ENCODE peak calls at places on chromosome 1, in four cellular contexts. One of them, this sample, is unnamed.

GRCh38 chr1:109986054-109986444 is 1.5 kb downstream of the AHCYL1 start:
- DNase-seq in fibroblast of pulmonary artery: no peak
- DNase-seq in coronary artery: no peak
- DNase-seq in GM12864: no peak
- DNase-seq in this sample: no peak

GRCh38 chr1:20836230-20836629 is 49.1 kb upstream of the HP1BP3 start:
- DNase-seq in fibroblast of pulmonary artery: no peak
- DNase-seq in coronary artery: no peak
- DNase-seq in GM12864: no peak
- DNase-seq in this sample: no peak

GRCh38 chr1:200372095-200372884 is 37.5 kb downstream of the ZNF281 start:
- DNase-seq in fibroblast of pulmonary artery: peak
- DNase-seq in coronary artery: no peak
- DNase-seq in GM12864: no peak
- DNase-seq in this sample: no peak

GRCh38 chr1:87816646-87817045 is 488.0 kb downstream of the LMO4 start:
- DNase-seq in fibroblast of pulmonary artery: no peak
- DNase-seq in coronary artery: no peak
- DNase-seq in GM12864: no peak
- DNase-seq in this sample: no peak

GRCh38 chr1:162928141-162928540 is 67.2 kb upstream of the CCDC190 start:
- DNase-seq in fibroblast of pulmonary artery: no peak
- DNase-seq in coronary artery: no peak
- DNase-seq in GM12864: no peak
- DNase-seq in this sample: no peak

GRCh38 chr1:65948609-65949229 is 156.0 kb downstream of the PDE4B start:
- DNase-seq in fibroblast of pulmonary artery: peak
- DNase-seq in coronary artery: no peak
- DNase-seq in GM12864: no peak
- DNase-seq in this sample: no peak

GRCh38 chr1:5704785-5705514 is 287.3 kb downstream of the NPHP4 start:
- DNase-seq in fibroblast of pulmonary artery: no peak
- DNase-seq in coronary artery: no peak
- DNase-seq in GM12864: no peak
- DNase-seq in this sample: no peak

GRCh38 chr1:209008586-209008985 is 574.9 kb upstream of the CAMK1G start:
- DNase-seq in fibroblast of pulmonary artery: no peak
- DNase-seq in coronary artery: no peak
- DNase-seq in GM12864: no peak
- DNase-seq in this sample: no peak

GRCh38 chr1:91523462-91523861 is 22.8 kb downstream of the CDC7 start:
- DNase-seq in fibroblast of pulmonary artery: peak
- DNase-seq in coronary artery: no peak
- DNase-seq in GM12864: no peak
- DNase-seq in this sample: no peak

GRCh38 chr1:215444715-215445414 is 122.2 kb upstream of the KCTD3 start:
- DNase-seq in fibroblast of pulmonary artery: no peak
- DNase-seq in coronary artery: no peak
- DNase-seq in GM12864: no peak
- DNase-seq in this sample: no peak

GRCh38 chr1:228989992-228990827 is 254.9 kb downstream of the RHOU start:
- DNase-seq in fibroblast of pulmonary artery: peak
- DNase-seq in coronary artery: peak
- DNase-seq in GM12864: no peak
- DNase-seq in this sample: no peak

GRCh38 chr1:58304584-58304983 is 241.9 kb downstream of the OMA1 start:
- DNase-seq in fibroblast of pulmonary artery: no peak
- DNase-seq in coronary artery: no peak
- DNase-seq in GM12864: no peak
- DNase-seq in this sample: no peak

GRCh38 chr1:154767315-154768240 is 102.5 kb downstream of the KCNN3 start:
- DNase-seq in fibroblast of pulmonary artery: peak
- DNase-seq in coronary artery: no peak
- DNase-seq in GM12864: no peak
- DNase-seq in this sample: no peak

DNA sequence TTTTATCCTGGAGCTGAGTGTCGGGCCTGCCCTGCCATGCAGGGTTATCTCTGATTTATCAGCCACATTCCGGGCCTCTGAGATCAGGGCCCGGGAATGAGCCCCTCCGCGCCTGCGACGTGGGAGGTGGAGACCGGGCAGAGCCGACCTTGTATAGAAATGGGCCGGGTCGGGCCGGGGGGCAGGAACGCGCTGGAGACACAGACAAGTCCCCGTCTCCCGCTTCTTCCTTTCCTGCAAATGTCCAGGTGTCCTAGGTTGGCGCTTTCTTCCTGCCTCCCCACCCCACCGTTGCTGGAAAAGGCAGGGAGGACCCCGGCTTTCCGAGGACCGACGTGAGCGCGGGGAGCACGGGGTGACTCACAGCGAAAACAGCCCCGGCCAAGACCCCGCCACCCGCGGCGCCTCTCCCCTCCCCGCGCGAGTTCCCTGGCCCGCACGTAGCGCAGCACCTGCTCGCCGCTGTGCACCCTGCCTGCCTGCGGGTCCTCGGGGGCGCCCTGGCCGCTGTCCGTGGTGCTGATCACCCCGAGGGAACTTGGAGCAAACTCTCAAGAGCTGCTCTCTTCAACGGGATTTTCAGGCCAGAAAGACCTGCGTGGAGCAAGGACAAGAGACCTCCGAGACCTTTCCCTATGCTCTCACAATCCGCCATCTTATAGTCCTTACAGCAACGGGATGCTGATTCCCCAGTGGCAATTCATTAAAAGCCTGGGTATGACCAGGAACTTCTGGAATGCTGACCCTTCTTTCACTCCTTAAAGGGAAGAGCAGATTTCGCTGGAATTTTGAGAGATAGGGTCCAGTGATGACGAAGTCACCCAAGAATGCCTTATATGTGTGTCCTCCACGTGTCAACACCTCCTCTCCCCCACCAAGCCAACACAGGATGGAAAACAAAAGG is 475 bp upstream of the NPPB start:
- DNase-seq in fibroblast of pulmonary artery: peak
- DNase-seq in coronary artery: no peak
- DNase-seq in GM12864: no peak
- DNase-seq in this sample: peak
- TF ChIP-seq CTCF in fibroblast of pulmonary artery: peak
- TF ChIP-seq CTCF in coronary artery: no peak
- TF ChIP-seq CTCF in GM12864: peak
- TF ChIP-seq CTCF in this sample: peak

DNA sequence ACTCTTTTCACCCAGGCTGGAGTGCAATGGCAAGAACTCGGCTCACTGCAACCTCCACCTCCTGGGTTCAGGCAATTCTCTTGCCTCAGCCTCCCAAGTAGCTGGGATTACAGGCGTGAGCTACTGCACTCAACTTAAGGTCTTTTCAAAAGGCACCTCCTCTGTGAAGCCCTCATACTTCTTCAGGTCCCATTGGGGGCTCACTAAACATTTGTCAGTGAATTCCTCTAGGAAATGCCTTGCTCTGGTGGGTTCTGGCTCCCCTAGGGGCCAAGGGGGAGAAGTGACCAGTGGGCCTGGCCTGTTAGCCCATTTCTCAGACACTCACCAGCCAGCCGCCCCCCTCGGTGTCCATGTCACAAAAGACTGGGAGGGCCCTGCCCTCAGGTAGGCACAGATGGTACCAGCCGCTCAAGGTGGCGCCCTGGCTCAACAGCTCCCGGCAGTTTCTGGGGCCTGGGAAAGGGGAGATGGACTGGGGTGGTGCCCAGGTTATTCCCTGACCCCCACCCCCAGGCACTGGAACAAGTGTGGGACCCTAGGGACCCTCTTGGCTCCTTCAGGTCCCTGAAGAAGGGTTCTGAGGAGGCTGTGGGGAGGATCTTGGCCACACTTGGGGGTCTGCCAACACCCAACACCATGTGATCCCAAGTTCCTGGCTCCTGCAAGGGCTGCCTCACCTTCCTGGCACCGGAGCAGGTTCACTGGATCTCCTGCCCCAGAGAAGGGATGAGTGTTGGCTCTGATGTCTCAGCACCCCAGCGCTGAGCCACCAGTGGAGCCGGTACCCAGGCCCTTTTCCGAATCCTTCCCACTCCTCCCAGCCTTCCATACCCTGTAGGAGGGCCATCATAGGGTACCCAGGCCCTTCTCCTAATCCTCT is 1.6 kb downstream of the FCN3 start:
- DNase-seq in fibroblast of pulmonary artery: no peak
- DNase-seq in coronary artery: no peak
- DNase-seq in GM12864: no peak
- DNase-seq in this sample: no peak
- TF ChIP-seq CTCF in fibroblast of pulmonary artery: peak
- TF ChIP-seq CTCF in coronary artery: no peak
- TF ChIP-seq CTCF in GM12864: peak
- TF ChIP-seq CTCF in this sample: peak

DNA sequence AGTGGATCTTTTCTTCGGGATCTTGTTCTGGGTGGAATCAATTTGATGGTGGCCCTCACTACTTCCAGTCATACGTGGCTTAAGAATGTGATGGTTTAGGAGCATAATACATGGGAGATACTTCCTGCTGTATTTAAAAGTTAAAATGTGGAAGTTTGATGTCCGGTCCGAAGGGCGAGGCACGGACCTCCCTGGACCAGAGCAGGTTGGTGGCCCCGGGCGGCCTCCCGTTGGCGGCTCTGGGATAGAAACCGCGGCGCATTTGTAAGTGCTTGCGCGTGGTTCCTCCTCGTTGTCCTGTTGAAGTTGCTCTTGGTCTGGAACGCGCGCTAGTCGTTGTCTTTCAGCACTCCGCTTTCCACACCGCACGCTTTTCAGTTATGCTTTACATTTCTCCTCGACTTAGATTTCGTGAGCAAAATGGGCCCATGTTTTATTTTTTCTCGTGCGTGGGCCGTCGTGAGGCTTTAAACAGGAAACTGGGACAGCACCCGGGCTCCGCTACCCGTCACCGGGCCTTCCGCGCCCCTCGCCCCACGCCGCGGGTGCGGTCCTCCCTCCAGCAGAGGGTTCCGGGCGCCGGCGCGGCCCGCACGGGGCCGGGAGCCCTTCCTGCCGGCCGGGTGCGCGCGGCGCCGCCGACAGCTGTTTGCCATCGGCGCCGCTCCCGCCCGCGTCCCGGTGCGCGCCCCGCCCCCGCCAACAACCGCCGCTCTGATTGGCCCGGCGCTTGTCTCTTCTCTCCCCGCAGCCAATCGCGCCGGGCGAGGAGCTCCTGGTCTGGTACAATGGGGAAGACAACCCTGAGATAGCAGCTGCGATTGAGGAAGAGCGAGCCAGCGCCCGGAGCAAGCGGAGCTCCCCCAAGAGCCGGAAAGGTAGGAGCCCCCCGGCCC is 48.9 kb downstream of the PRDM2 start:
- DNase-seq in fibroblast of pulmonary artery: peak
- DNase-seq in coronary artery: peak
- DNase-seq in GM12864: peak
- DNase-seq in this sample: peak
- TF ChIP-seq CTCF in fibroblast of pulmonary artery: no peak
- TF ChIP-seq CTCF in coronary artery: no peak
- TF ChIP-seq CTCF in GM12864: no peak
- TF ChIP-seq CTCF in this sample: peak

DNA sequence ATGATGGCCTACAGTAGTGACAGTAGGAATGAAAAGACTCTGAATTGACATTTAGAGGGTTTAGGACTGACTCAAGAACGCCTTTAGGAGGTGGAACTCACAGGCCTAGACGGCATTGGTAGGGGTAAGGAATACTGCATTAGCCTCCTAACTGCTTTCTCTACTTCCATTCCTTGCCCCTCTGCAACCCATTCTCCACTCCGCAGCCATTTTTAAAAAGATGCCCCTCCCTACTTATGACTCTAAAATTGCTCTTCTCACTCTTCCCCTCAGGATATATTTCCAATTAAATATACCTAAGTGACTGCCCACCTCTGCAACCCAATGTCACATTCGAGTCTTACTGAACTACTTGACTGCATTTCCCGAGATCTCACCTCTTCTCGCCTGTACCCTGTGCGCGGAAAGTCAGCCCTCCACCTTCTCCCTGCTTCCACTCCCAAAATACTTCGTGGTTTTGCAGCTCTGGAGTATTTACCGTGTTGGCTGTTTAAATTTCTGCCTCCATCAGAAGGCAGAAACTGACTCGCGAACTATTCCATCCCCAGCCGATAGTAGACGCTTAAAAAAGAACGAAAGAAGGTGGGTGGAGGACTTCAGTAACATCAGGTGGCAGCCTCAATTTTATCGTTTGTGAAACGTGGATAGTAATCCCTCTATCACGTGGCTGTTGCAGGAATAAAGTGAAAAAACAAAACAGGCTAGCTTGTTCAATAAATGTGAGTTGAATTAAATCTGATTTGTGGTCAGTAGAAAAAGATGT is 1.1 kb upstream of the YBX1 start:
- DNase-seq in fibroblast of pulmonary artery: peak
- DNase-seq in coronary artery: no peak
- DNase-seq in GM12864: no peak
- DNase-seq in this sample: no peak
- TF ChIP-seq CTCF in fibroblast of pulmonary artery: no peak
- TF ChIP-seq CTCF in coronary artery: no peak
- TF ChIP-seq CTCF in GM12864: no peak
- TF ChIP-seq CTCF in this sample: no peak

This sample was measured in progenitor cell of endocrine pancreas.